ENCODE peak calls at places on chromosomes 11 and 22, in nine cellular contexts. W is kidney, L is neuronal stem cell, R is HTR-8/SVneo, Y is epithelial cell of proximal tubule, S is amygdala, M is nucleus accumbens, C is fibroblast of the conjunctiva, B is NCI-H146. O is an unnamed sample.

GRCh38 chr11:19868281-19868821 is 155.7 kb downstream of the NAV2 start:
- DNase-seq in W (no peak), L (no peak), R (peak), Y (no peak), S (no peak), M (no peak), C (peak), B (peak), O (no peak)

GRCh38 chr11:121086866-121087265 is 14.2 kb upstream of the TECTA start:
- DNase-seq in W (no peak), L (no peak), R (no peak), Y (no peak), S (no peak), M (no peak), C (peak), B (no peak), O (no peak)

GRCh38 chr11:5092821-5093585 is 23.6 kb downstream of the OR52E1 start:
- DNase-seq in W (no peak), L (no peak), R (no peak), Y (no peak), S (no peak), M (no peak), C (no peak), B (no peak), O (no peak)

GRCh38 chr11:91158297-91158696 is 935.4 kb upstream of the CHORDC1 start:
- DNase-seq in W (no peak), L (no peak), R (no peak), Y (no peak), S (no peak), M (no peak), C (no peak), B (peak), O (no peak)

GRCh38 chr11:86932942-86933875 is 22.0 kb downstream of the FZD4 start:
- DNase-seq in W (no peak), L (no peak), R (no peak), Y (no peak), S (no peak), M (no peak), C (no peak), B (no peak), O (no peak)

GRCh38 chr11:123413636-123414035 is 16.4 kb upstream of the GRAMD1B start:
- DNase-seq in W (no peak), L (no peak), R (no peak), Y (no peak), S (no peak), M (no peak), C (no peak), B (no peak), O (no peak)

GRCh38 chr22:44787832-44788231 is 35.5 kb downstream of the ARHGAP8 start:
- DNase-seq in W (no peak), L (no peak), R (no peak), Y (no peak), S (no peak), M (no peak), C (no peak), B (no peak), O (no peak)

GRCh38 chr11:93728792-93729128 is 12.5 kb downstream of the TAF1D start:
- DNase-seq in W (no peak), L (no peak), R (no peak), Y (no peak), S (no peak), M (no peak), C (no peak), B (no peak), O (no peak)

GRCh38 chr11:104546486-104546885 is 351.8 kb downstream of the CASP12 start:
- DNase-seq in W (no peak), L (no peak), R (no peak), Y (peak), S (no peak), M (no peak), C (no peak), B (no peak), O (peak)

GRCh38 chr11:8201524-8202365 is 32.9 kb upstream of the RIC3 start:
- DNase-seq in W (no peak), L (no peak), R (no peak), Y (no peak), S (no peak), M (no peak), C (no peak), B (no peak), O (no peak)

GRCh38 chr11:72624496-72625201 is 49.6 kb downstream of the PDE2A start:
- DNase-seq in W (no peak), L (no peak), R (no peak), Y (no peak), S (no peak), M (no peak), C (no peak), B (no peak), O (no peak)

GRCh38 chr11:47979378-47980092 is 824 bp upstream of the PTPRJ start:
- DNase-seq in W (peak), L (peak), R (no peak), Y (no peak), S (no peak), M (no peak), C (no peak), B (peak), O (peak)

GRCh38 chr11:764322-765024 is 12.8 kb downstream of the GATD1 start:
- DNase-seq in W (peak), L (no peak), R (no peak), Y (no peak), S (no peak), M (no peak), C (no peak), B (no peak), O (peak)

GRCh38 chr11:130514316-130514715 is 65.9 kb downstream of the ADAMTS15 start:
- DNase-seq in W (no peak), L (no peak), R (no peak), Y (no peak), S (no peak), M (no peak), C (no peak), B (no peak), O (no peak)

GRCh38 chr11:26457660-26458059 is 114.4 kb downstream of the MUC15 start:
- DNase-seq in W (no peak), L (no peak), R (no peak), Y (no peak), S (no peak), M (no peak), C (no peak), B (no peak), O (no peak)

GRCh38 chr11:26741036-26741435 is 19.2 kb upstream of the SLC5A12 start:
- DNase-seq in W (no peak), L (no peak), R (no peak), Y (no peak), S (no peak), M (no peak), C (peak), B (no peak), O (no peak)

GRCh38 chr11:926341-926916 is 759 bp downstream of the AP2A2 start:
- DNase-seq in W (no peak), L (no peak), R (peak), Y (no peak), S (no peak), M (peak), C (peak), B (peak), O (peak)

GRCh38 chr11:92482502-92482901 is 257.9 kb downstream of the FAT3 start:
- DNase-seq in W (no peak), L (no peak), R (no peak), Y (no peak), S (no peak), M (no peak), C (no peak), B (no peak), O (no peak)

GRCh38 chr11:110972640-110973039 is 260.4 kb upstream of the ARHGAP20 start:
- DNase-seq in W (no peak), L (no peak), R (no peak), Y (no peak), S (no peak), M (no peak), C (peak), B (no peak), O (peak)

GRCh38 chr11:47467372-47467771 is 18.4 kb upstream of the RAPSN start:
- DNase-seq in W (peak), L (no peak), R (no peak), Y (no peak), S (no peak), M (peak), C (no peak), B (peak), O (no peak)

GRCh38 chr11:19191530-19192169 is 10.1 kb downstream of the CSRP3 start:
- DNase-seq in W (no peak), L (no peak), R (no peak), Y (no peak), S (no peak), M (no peak), C (no peak), B (peak), O (no peak)

GRCh38 chr22:21982338-21982965 is at the start of gene TOP3B:
- DNase-seq in W (peak), L (peak), R (peak), Y (no peak), S (peak), M (peak), C (peak), B (peak), O (peak)

GRCh38 chr11:45847908-45848316 is 637 bp downstream of the CRY2 start:
- DNase-seq in W (peak), L (peak), R (peak), Y (no peak), S (no peak), M (peak), C (peak), B (peak), O (no peak)

GRCh38 chr11:114290503-114291239 is 5.5 kb upstream of the NNMT start:
- DNase-seq in W (no peak), L (no peak), R (no peak), Y (no peak), S (no peak), M (no peak), C (no peak), B (no peak), O (no peak)

GRCh38 chr11:129985823-129986222 is 16.8 kb downstream of the PRDM10 start:
- DNase-seq in W (no peak), L (no peak), R (no peak), Y (no peak), S (no peak), M (no peak), C (no peak), B (no peak), O (no peak)

O was measured in Caki2.